ENCODE peak calls at places on chromosomes 7 and 10, in nine cellular contexts. M is WTC11, Z is EL, A is NCI-H1436, O is T follicular helper cell, G is activated T-cell treated with anti-CD3 and anti-CD28 coated beads for 48 hours, Y is NCI-H1092, F is left ventricle myocardium superior, V is AG09319. J is an unnamed sample.
A peak's percentile ranks its signal among the peaks of the same experiment; 100 is the strongest.

GRCh38 chr10:75527542-75527941 is 96.1 kb downstream of the LRMDA start:
- DNase-seq in G (no peak), V (no peak), Y (no peak), O (no peak), Z (no peak), M (no peak), A (no peak), F (no peak), J (no peak)

GRCh38 chr10:100621360-100622205 is 85.8 kb downstream of the HIF1AN start:
- DNase-seq in F (no peak), Y (no peak), O (peak; percentile 31), V (no peak), M (no peak), G (peak; percentile 3), A (no peak), Z (peak; percentile 9), J (no peak)

GRCh38 chr7:107130487-107131220 is 38.1 kb upstream of the HBP1 start:
- DNase-seq in M (no peak), O (no peak), Y (no peak), G (no peak), Z (no peak), A (no peak), V (no peak), F (no peak), J (no peak)

GRCh38 chr10:20898851-20899250 is 1.7 kb upstream of the NEBL start:
- DNase-seq in Y (no peak), Z (no peak), M (no peak), A (no peak), G (no peak), O (no peak), F (no peak), V (no peak), J (no peak)

GRCh38 chr10:132632091-132632561 is 94.5 kb downstream of the INPP5A start:
- DNase-seq in A (no peak), V (no peak), O (no peak), Y (no peak), F (peak; percentile 89), M (peak; percentile 6), Z (no peak), G (no peak), J (no peak)

GRCh38 chr7:157250605-157251228 is 86.1 kb upstream of the DNAJB6 start:
- DNase-seq in V (no peak), G (peak; percentile 21), A (peak; percentile 51), Z (peak; percentile 51), M (peak; percentile 72), O (peak; percentile 14), F (no peak), Y (peak; percentile 41), J (no peak)

GRCh38 chr7:157597562-157597961 is 260.8 kb downstream of the DNAJB6 start:
- DNase-seq in F (no peak), Y (no peak), V (no peak), A (no peak), M (no peak), Z (no peak), G (no peak), O (no peak), J (peak; percentile 30)

GRCh38 chr7:66355762-66356161 is 150.6 kb downstream of the TPST1 start:
- DNase-seq in Z (peak; percentile 35), V (no peak), M (no peak), O (no peak), A (no peak), Y (no peak), F (no peak), G (no peak), J (no peak)

GRCh38 chr7:130091999-130092398 is 21.7 kb downstream of the KLHDC10 start:
- DNase-seq in G (no peak), Y (no peak), F (no peak), M (no peak), A (no peak), Z (no peak), O (no peak), V (no peak), J (no peak)

GRCh38 chr10:28841625-28842024 is 164.3 kb downstream of the BAMBI start:
- DNase-seq in F (no peak), A (no peak), O (no peak), Z (peak; percentile 64), G (no peak), M (no peak), Y (no peak), V (no peak), J (no peak)

J was measured in NCI-H1417 treated with DMSO at 0.1 percent for 48 hours.